ENCODE peak calls at places on chromosomes 2 and 18, in seven cellular contexts. X is lung, C is MCF 10A, W is pancreas, Q is left lung, E is cardiac fibroblast, R is GM12864. H is an unnamed sample.

GRCh38 chr2:60515751-60516226 is 37.7 kb downstream of the BCL11A start:
- DNase-seq in X (no peak), C (peak), W (no peak), Q (no peak), E (peak), R (peak), H (peak)

GRCh38 chr2:230908595-230909191 is 16.3 kb downstream of the GPR55 start:
- DNase-seq in X (no peak), C (peak), W (no peak), Q (no peak), E (peak), R (no peak), H (no peak)

GRCh38 chr2:209308415-209308814 is 115.4 kb upstream of the MAP2 start:
- DNase-seq in X (no peak), C (no peak), W (no peak), Q (no peak), E (no peak), R (no peak), H (no peak)

GRCh38 chr2:85668009-85668856 is at the start of gene SFTPB:
- DNase-seq in X (peak), C (peak), W (no peak), Q (peak), E (no peak), R (no peak), H (no peak)

GRCh38 chr2:126882736-126883660 is 15.7 kb upstream of the TEX51 start:
- DNase-seq in X (no peak), C (no peak), W (no peak), Q (no peak), E (no peak), R (no peak), H (no peak)

GRCh38 chr2:37205689-37206341 is 9.5 kb downstream of the CEBPZOS start:
- DNase-seq in X (no peak), C (no peak), W (no peak), Q (no peak), E (no peak), R (no peak), H (no peak)

GRCh38 chr2:221518201-221518936 is 53.7 kb downstream of the EPHA4 start:
- DNase-seq in X (peak), C (no peak), W (no peak), Q (no peak), E (peak), R (peak), H (no peak)

GRCh38 chr2:3634631-3635091 is 23.3 kb upstream of the ALLC start:
- DNase-seq in X (no peak), C (no peak), W (no peak), Q (peak), E (no peak), R (no peak), H (no peak)

GRCh38 chr2:27378096-27378808 is 2.3 kb downstream of the ZNF513 start:
- DNase-seq in X (no peak), C (peak), W (peak), Q (peak), E (peak), R (no peak), H (no peak)
- TF ChIP-seq CTCF in X (no peak), C (peak), W (no peak), Q (no peak), E (no peak), R (peak), H (no peak)

GRCh38 chr2:34570266-34570872 is 971.3 kb upstream of the FAM98A start:
- DNase-seq in X (no peak), C (peak), W (peak), Q (no peak), E (no peak), R (no peak), H (peak)
- TF ChIP-seq CTCF in X (no peak), C (peak), W (peak), Q (peak), E (no peak), R (no peak), H (no peak)

DNA sequence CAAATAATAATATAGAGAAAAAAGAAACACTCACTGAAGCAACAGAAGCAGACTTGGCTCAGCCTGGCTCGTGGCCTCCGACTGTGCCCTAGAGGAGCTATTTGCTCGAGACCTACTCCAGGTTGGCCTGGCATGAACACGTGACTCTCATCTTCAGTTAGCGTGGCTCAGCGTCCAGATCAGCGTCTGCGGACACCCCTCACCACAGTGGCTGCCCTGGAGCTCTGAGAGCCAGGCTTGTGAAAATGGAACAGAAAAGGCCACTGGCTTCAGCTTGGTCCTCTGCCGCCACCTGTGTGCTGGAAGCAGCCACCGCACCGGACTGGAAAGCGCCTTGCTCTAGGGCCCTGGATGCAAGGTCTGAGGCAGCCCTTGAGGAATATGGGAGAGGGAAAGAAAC is 1184.0 kb upstream of the GYPC start:
- DNase-seq in X (no peak), C (peak), W (peak), Q (peak), E (peak), R (no peak), H (peak)
- TF ChIP-seq CTCF in X (no peak), C (peak), W (no peak), Q (no peak), E (peak), R (peak), H (peak)

GRCh38 chr18:55517055-55517454 is 70.9 kb downstream of the TCF4 start:
- DNase-seq in X (no peak), C (no peak), W (no peak), Q (no peak), E (no peak), R (no peak), H (no peak)

GRCh38 chr18:55515946-55516710 is 71.9 kb downstream of the TCF4 start:
- DNase-seq in X (no peak), C (no peak), W (no peak), Q (no peak), E (no peak), R (no peak), H (no peak)

GRCh38 chr18:55523001-55523400 is 65.0 kb downstream of the TCF4 start:
- DNase-seq in X (no peak), C (no peak), W (no peak), Q (no peak), E (peak), R (no peak), H (no peak)

GRCh38 chr18:55524353-55525123 is 63.5 kb downstream of the TCF4 start:
- DNase-seq in X (no peak), C (no peak), W (no peak), Q (no peak), E (no peak), R (no peak), H (no peak)

GRCh38 chr18:55522011-55522410 is 66.0 kb downstream of the TCF4 start:
- DNase-seq in X (no peak), C (peak), W (no peak), Q (no peak), E (peak), R (peak), H (peak)
- TF ChIP-seq CTCF in X (no peak), C (no peak), W (no peak), Q (no peak), E (peak), R (peak), H (peak)

DNA sequence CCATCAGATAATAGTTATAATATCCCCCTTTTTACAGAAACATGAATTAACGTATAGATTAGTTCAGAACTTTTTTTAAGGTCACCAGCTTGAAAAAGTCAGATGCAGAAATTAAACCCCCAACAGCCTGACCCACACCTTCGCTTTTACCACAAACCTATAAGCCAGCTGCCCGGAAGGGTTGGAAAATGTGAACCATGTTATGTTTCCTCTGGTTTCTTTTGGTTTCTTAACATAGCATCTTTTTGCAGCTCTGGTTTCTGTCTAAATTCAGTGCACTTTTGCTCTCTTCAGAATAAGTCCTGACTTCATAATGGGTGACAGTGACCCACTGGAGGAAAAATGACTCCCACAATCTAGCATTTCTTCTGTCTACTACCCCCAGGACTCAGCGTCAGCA is 381.7 kb upstream of the DDX18 start:
- DNase-seq in X (no peak), C (no peak), W (no peak), Q (no peak), E (no peak), R (no peak), H (no peak)
- TF ChIP-seq CTCF in X (no peak), C (no peak), W (no peak), Q (no peak), E (no peak), R (no peak), H (no peak)

GRCh38 chr2:216114476-216115223 is 5.5 kb downstream of the XRCC5 start:
- DNase-seq in X (peak), C (peak), W (peak), Q (peak), E (peak), R (peak), H (peak)
- TF ChIP-seq CTCF in X (peak), C (peak), W (peak), Q (peak), E (peak), R (peak), H (peak)

GRCh38 chr2:68776124-68776523 is 41.5 kb downstream of the ARHGAP25 start:
- DNase-seq in X (no peak), C (no peak), W (no peak), Q (no peak), E (no peak), R (no peak), H (peak)
- TF ChIP-seq CTCF in X (no peak), C (no peak), W (no peak), Q (no peak), E (peak), R (no peak), H (peak)

DNA sequence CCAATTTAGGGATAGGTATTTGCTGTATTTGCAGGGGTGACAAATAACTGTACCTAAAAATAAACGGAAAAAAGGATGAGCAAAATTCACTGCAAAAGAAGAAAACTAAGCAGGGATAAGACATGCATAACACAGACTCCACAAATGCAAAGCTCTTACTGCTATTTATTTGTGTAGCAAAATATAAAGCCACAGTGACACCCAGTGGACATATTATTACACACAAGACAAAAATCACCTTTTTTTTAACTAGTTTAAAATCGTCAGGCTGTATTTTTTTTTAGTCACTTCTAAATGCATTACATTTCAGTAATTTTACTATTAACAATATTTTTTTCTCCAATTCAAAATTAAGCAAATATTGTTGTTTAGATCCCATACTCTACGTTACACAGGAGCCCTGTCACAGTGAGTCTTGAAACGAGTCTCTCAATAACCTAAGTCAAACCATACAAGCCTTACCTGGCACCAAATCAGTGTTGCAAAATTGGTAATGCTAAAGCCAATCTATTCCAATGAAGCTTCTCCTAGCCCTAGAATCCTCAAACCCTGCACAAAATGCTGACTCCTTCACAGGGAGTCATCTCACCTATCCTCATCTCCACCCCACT is 23.7 kb downstream of the METTL4 start:
- DNase-seq in X (no peak), C (peak), W (no peak), Q (no peak), E (peak), R (no peak), H (peak)
- TF ChIP-seq CTCF in X (peak), C (peak), W (peak), Q (peak), E (peak), R (peak), H (peak)

GRCh38 chr18:28963481-28963880 is 786.6 kb upstream of the CDH2 start:
- DNase-seq in X (no peak), C (no peak), W (no peak), Q (no peak), E (no peak), R (no peak), H (no peak)

GRCh38 chr18:28960146-28960545 is 783.2 kb upstream of the CDH2 start:
- DNase-seq in X (no peak), C (peak), W (no peak), Q (no peak), E (peak), R (no peak), H (no peak)

DNA sequence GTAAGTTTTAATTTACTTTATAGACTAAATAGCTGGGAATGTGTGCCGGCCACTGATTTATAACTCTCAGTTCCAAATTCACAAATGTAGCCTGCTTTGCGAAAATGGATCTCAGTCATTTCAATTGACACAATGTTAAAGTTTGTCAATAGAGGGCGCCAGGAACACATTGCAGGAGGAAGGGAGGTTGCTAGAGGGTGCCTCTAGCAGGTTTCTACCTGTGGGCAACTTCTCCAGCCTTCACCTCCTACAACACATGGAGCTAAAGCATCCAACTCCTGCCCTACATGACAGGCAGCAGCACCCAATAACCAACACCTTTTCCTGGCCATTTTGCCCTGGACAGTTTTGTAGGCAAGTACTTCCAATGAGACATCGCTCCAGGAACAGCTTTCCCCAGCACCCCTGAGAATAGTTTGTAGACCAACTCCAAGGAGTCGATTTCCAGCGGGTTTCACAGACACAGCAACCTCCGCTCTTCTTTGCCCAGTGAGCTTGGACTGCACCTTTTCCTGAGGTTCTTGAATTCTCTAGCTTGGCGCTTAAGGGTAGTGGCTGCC is 784.8 kb upstream of the CDH2 start:
- DNase-seq in X (no peak), C (peak), W (no peak), Q (no peak), E (peak), R (no peak), H (no peak)
- TF ChIP-seq CTCF in X (peak), C (peak), W (no peak), Q (peak), E (peak), R (no peak), H (peak)

H was measured in GM20000.